ENCODE peak calls at places on chromosomes 11 and 22, in eight cellular contexts. M is transverse colon, S is spleen, U is stomach, A is cardiac muscle cell, X is HCT116, V is ovary, W is colonic mucosa. K is an unnamed sample.

GRCh38 chr11:129385801-129386200 is 10.2 kb downstream of the BARX2 start:
- DNase-seq in W (no peak), S (no peak), M (no peak), X (no peak), U (no peak), A (no peak), V (no peak), K (no peak)

GRCh38 chr11:82874646-82875523 is 25.3 kb downstream of the PRCP start:
- DNase-seq in S (no peak), U (no peak), V (no peak), W (no peak), X (no peak), M (no peak), A (no peak), K (no peak)

GRCh38 chr11:17930544-17931144 is 82.2 kb downstream of the SERGEF start:
- DNase-seq in X (no peak), S (no peak), M (no peak), W (no peak), A (no peak), U (no peak), V (no peak), K (no peak)

GRCh38 chr11:65524747-65525658 is at the start of gene SCYL1:
- DNase-seq in W (peak; percentile 84), S (peak; percentile 96), A (peak; percentile 88), V (peak; percentile 91), X (no peak), U (peak; percentile 83), M (peak; percentile 88), K (peak; percentile 85)

GRCh38 chr11:116823031-116823843 is at the start of gene APOA4:
- DNase-seq in W (no peak), A (peak; percentile 45), V (no peak), M (no peak), U (no peak), S (no peak), X (no peak), K (no peak)

GRCh38 chr22:29427176-29427760 is 11.1 kb upstream of the RFPL1 start:
- DNase-seq in W (no peak), M (no peak), V (no peak), X (no peak), U (no peak), S (no peak), A (no peak), K (no peak)

GRCh38 chr11:112364962-112365481 is 104.4 kb upstream of the PLET1 start:
- DNase-seq in M (peak; percentile 35), V (peak; percentile 66), X (no peak), A (no peak), U (no peak), W (no peak), S (no peak), K (no peak)

GRCh38 chr22:33579448-33580093 is 340.7 kb downstream of the LARGE1 start:
- DNase-seq in V (no peak), A (peak; percentile 78), M (peak; percentile 69), S (no peak), W (peak; percentile 81), X (peak; percentile 1), U (peak; percentile 68), K (no peak)

GRCh38 chr22:39522567-39523300 is 2.4 kb downstream of the ATF4 start:
- DNase-seq in W (peak; percentile 70), V (peak; percentile 58), A (peak; percentile 51), U (peak; percentile 56), X (no peak), S (peak; percentile 67), M (peak; percentile 69), K (peak; percentile 28)

GRCh38 chr11:20058749-20059458 is 101.4 kb downstream of the DBX1 start:
- DNase-seq in V (no peak), W (no peak), X (no peak), A (no peak), M (no peak), S (no peak), U (no peak), K (no peak)

GRCh38 chr11:134244593-134244992 is 8.6 kb downstream of the THYN1 start:
- DNase-seq in V (no peak), X (no peak), A (peak; percentile 17), S (no peak), M (no peak), U (no peak), W (no peak), K (no peak)

GRCh38 chr22:23522642-23523251 is 57.3 kb downstream of the IGLL1 start:
- DNase-seq in U (no peak), A (peak; percentile 63), V (peak; percentile 67), X (no peak), W (no peak), S (peak; percentile 72), M (no peak), K (peak; percentile 39)

GRCh38 chr22:43479311-43479710 is 67.5 kb downstream of the MPPED1 start:
- DNase-seq in A (no peak), M (no peak), W (no peak), S (peak; percentile 51), V (no peak), U (no peak), X (no peak), K (no peak)

GRCh38 chr11:44568706-44569473 is 3.4 kb downstream of the CD82 start:
- DNase-seq in U (peak; percentile 75), W (peak; percentile 67), V (peak; percentile 69), A (no peak), M (peak; percentile 77), X (no peak), S (peak; percentile 95), K (peak; percentile 87)

GRCh38 chr11:44572431-44572830 is 7.0 kb downstream of the CD82 start:
- DNase-seq in X (no peak), S (peak; percentile 58), U (no peak), W (no peak), A (no peak), M (no peak), V (no peak), K (no peak)

GRCh38 chr11:44568358-44568705 is 2.9 kb downstream of the CD82 start:
- DNase-seq in S (no peak), W (no peak), X (no peak), M (no peak), V (no peak), A (no peak), U (no peak), K (no peak)

GRCh38 chr11:44572884-44573283 is 7.4 kb downstream of the CD82 start:
- DNase-seq in W (no peak), U (peak; percentile 83), V (no peak), S (peak; percentile 78), M (no peak), X (no peak), A (no peak), K (no peak)

GRCh38 chr11:44570411-44571155 is 5.1 kb downstream of the CD82 start:
- DNase-seq in A (no peak), M (no peak), W (no peak), V (no peak), S (peak; percentile 81), U (no peak), X (no peak), K (no peak)
- H3K4me1 ChIP-seq in A (no peaks in the 10 kb centered on the region), M (peaks cover 30% of the 10 kb centered on the region), W (peaks cover 6% of the 10 kb centered on the region), V (peaks cover 18% of the 10 kb centered on the region), S (peaks cover 100% of the 10 kb centered on the region), U (peaks cover 89% of the 10 kb centered on the region), X (peaks cover 32% of the 10 kb centered on the region), K (peaks cover 100% of the 10 kb centered on the region)

GRCh38 chr11:101046947-101047346 is 82.7 kb downstream of the PGR start:
- DNase-seq in S (no peak), X (no peak), V (no peak), A (no peak), W (no peak), M (no peak), U (no peak), K (no peak)

GRCh38 chr11:101048479-101048878 is 81.1 kb downstream of the PGR start:
- DNase-seq in U (no peak), M (no peak), A (no peak), W (no peak), V (no peak), X (no peak), S (no peak), K (no peak)

GRCh38 chr11:101049123-101049522 is 80.5 kb downstream of the PGR start:
- DNase-seq in U (no peak), S (no peak), A (no peak), M (no peak), W (no peak), X (no peak), V (no peak), K (no peak)

GRCh38 chr11:101045415-101045814 is 84.2 kb downstream of the PGR start:
- DNase-seq in A (no peak), S (no peak), X (no peak), M (no peak), V (no peak), U (no peak), W (no peak), K (no peak)

DNA sequence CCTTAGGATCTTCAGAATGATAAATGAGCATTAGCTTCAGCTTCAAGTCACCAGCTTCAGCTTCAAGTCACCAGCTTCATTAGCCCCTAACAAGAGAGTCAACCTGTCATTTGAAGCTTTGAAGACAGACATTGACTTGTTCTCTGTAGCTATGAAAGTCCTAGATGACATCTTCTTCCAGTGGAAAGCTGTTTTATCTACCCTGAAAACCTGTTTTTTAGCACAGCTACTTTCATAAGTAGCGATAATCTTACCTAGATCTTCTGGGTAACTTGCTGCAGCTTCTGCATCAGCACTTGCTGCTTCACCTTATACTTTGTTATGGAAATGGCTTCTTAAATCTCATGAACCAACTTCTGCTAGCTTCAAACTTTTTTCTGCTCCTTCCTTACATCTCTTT is 85.7 kb downstream of the PGR start:
- DNase-seq in M (no peak), S (no peak), U (no peak), X (no peak), A (no peak), V (no peak), W (no peak), K (no peak)
- H3K4me3 ChIP-seq in M (no peak overlapping the region), S (no peak overlapping the region), U (no peak overlapping the region), X (no peak overlapping the region), A (no peak overlapping the region), V (no peak overlapping the region), W (no peak overlapping the region), K (no peak overlapping the region)

GRCh38 chr11:60944504-60945294 is 7.3 kb downstream of the SLC15A3 start:
- DNase-seq in W (no peak), M (no peak), X (no peak), V (no peak), S (no peak), U (no peak), A (no peak), K (no peak)
- TF ChIP-seq CTCF in W (no peak), M (no peak), X (no peak), V (no peak), S (no peak), U (no peak), A (peak; percentile 21), K (no peak)

GRCh38 chr22:49779226-49779625 is 48.4 kb downstream of the BRD1 start:
- DNase-seq in X (no peak), W (no peak), V (no peak), A (peak; percentile 18), M (no peak), S (no peak), U (no peak), K (no peak)

GRCh38 chr22:49780992-49781782 is 46.5 kb downstream of the BRD1 start:
- DNase-seq in W (no peak), M (no peak), X (no peak), S (no peak), V (no peak), U (no peak), A (no peak), K (peak; percentile 28)

GRCh38 chr22:49777569-49778250 is 50.0 kb downstream of the BRD1 start:
- DNase-seq in A (no peak), S (no peak), V (no peak), U (no peak), X (no peak), M (no peak), W (no peak), K (peak; percentile 32)

GRCh38 chr22:49780281-49780991 is 47.2 kb downstream of the BRD1 start:
- DNase-seq in M (no peak), U (no peak), X (no peak), W (no peak), V (no peak), A (no peak), S (no peak), K (peak; percentile 55)

GRCh38 chr22:49779853-49780271 is 47.8 kb downstream of the BRD1 start:
- DNase-seq in M (no peak), A (no peak), V (no peak), U (no peak), W (no peak), S (no peak), X (no peak), K (peak; percentile 42)
- H3K4me1 ChIP-seq in M (no peaks in the 10 kb centered on the region), A (peaks cover 7% of the 10 kb centered on the region), V (peaks cover 20% of the 10 kb centered on the region), U (peaks cover 29% of the 10 kb centered on the region), W (no peaks in the 10 kb centered on the region), S (peaks cover 45% of the 10 kb centered on the region), X (no peaks in the 10 kb centered on the region), K (peaks cover 18% of the 10 kb centered on the region)